ENCODE peak calls at places on chromosomes 7 and 10, in eight cellular contexts. One of them, this sample, is unnamed.

GRCh38 chr10:73183882-73184281 is 16.0 kb downstream of the FAM149B1 start:
- DNase-seq in KBM-7: no peak
- DNase-seq in NCI-H1436: no peak
- DNase-seq in NCI-H1105 treated with DMSO at 0.1 percent for 48 hours: no peak
- DNase-seq in RPMI7951: no peak
- DNase-seq in choroid plexus epithelial cell: peak; percentile 57
- DNase-seq in astrocyte of the hippocampus: peak; percentile 25
- DNase-seq in COR-L47: no peak
- DNase-seq in this sample: no peak

GRCh38 chr10:124541076-124541903 is 79.7 kb downstream of the LHPP start:
- DNase-seq in NCI-H1436: no peak
- DNase-seq in astrocyte of the hippocampus: peak; percentile 49
- DNase-seq in RPMI7951: no peak
- DNase-seq in COR-L47: no peak
- DNase-seq in KBM-7: no peak
- DNase-seq in choroid plexus epithelial cell: no peak
- DNase-seq in NCI-H1105 treated with DMSO at 0.1 percent for 48 hours: no peak
- DNase-seq in this sample: no peak

GRCh38 chr7:129950191-129950940 is 2.4 kb downstream of the UBE2H start:
- DNase-seq in choroid plexus epithelial cell: peak; percentile 65
- DNase-seq in astrocyte of the hippocampus: peak; percentile 49
- DNase-seq in COR-L47: no peak
- DNase-seq in NCI-H1105 treated with DMSO at 0.1 percent for 48 hours: no peak
- DNase-seq in NCI-H1436: no peak
- DNase-seq in RPMI7951: no peak
- DNase-seq in KBM-7: peak; percentile 28
- DNase-seq in this sample: no peak

GRCh38 chr10:21078410-21079329 is 181.6 kb upstream of the NEBL start:
- DNase-seq in choroid plexus epithelial cell: peak; percentile 88
- DNase-seq in COR-L47: peak; percentile 49
- DNase-seq in astrocyte of the hippocampus: peak; percentile 86
- DNase-seq in RPMI7951: peak; percentile 65
- DNase-seq in NCI-H1105 treated with DMSO at 0.1 percent for 48 hours: peak; percentile 42
- DNase-seq in KBM-7: peak; percentile 54
- DNase-seq in NCI-H1436: peak; percentile 66
- DNase-seq in this sample: no peak

GRCh38 chr7:52842192-52842900 is 193.1 kb upstream of the POM121L12 start:
- DNase-seq in choroid plexus epithelial cell: no peak
- DNase-seq in NCI-H1105 treated with DMSO at 0.1 percent for 48 hours: no peak
- DNase-seq in astrocyte of the hippocampus: no peak
- DNase-seq in RPMI7951: no peak
- DNase-seq in NCI-H1436: no peak
- DNase-seq in KBM-7: no peak
- DNase-seq in COR-L47: no peak
- DNase-seq in this sample: no peak

GRCh38 chr10:36612436-36612835 is 513.0 kb upstream of the ANKRD30A start:
- DNase-seq in choroid plexus epithelial cell: no peak
- DNase-seq in RPMI7951: peak; percentile 49
- DNase-seq in astrocyte of the hippocampus: no peak
- DNase-seq in COR-L47: no peak
- DNase-seq in NCI-H1436: no peak
- DNase-seq in NCI-H1105 treated with DMSO at 0.1 percent for 48 hours: no peak
- DNase-seq in KBM-7: no peak
- DNase-seq in this sample: no peak

GRCh38 chr10:113382691-113383090 is 170.2 kb upstream of the HABP2 start:
- DNase-seq in choroid plexus epithelial cell: no peak
- DNase-seq in NCI-H1105 treated with DMSO at 0.1 percent for 48 hours: no peak
- DNase-seq in RPMI7951: no peak
- DNase-seq in COR-L47: no peak
- DNase-seq in KBM-7: no peak
- DNase-seq in astrocyte of the hippocampus: no peak
- DNase-seq in NCI-H1436: no peak
- DNase-seq in this sample: no peak

GRCh38 chr7:125878990-125879389 is 949.4 kb upstream of the POT1 start:
- DNase-seq in RPMI7951: no peak
- DNase-seq in NCI-H1105 treated with DMSO at 0.1 percent for 48 hours: no peak
- DNase-seq in choroid plexus epithelial cell: peak; percentile 52
- DNase-seq in astrocyte of the hippocampus: peak; percentile 26
- DNase-seq in NCI-H1436: no peak
- DNase-seq in COR-L47: no peak
- DNase-seq in KBM-7: no peak
- DNase-seq in this sample: no peak

GRCh38 chr7:1418505-1419309 is 40.6 kb downstream of the MICALL2 start:
- DNase-seq in astrocyte of the hippocampus: no peak
- DNase-seq in KBM-7: no peak
- DNase-seq in choroid plexus epithelial cell: peak; percentile 15
- DNase-seq in COR-L47: peak; percentile 19
- DNase-seq in NCI-H1105 treated with DMSO at 0.1 percent for 48 hours: peak; percentile 12
- DNase-seq in NCI-H1436: peak; percentile 97
- DNase-seq in RPMI7951: peak; percentile 40
- DNase-seq in this sample: no peak

GRCh38 chr7:16315280-16315679 is 106.1 kb downstream of the CRPPA start:
- DNase-seq in astrocyte of the hippocampus: no peak
- DNase-seq in COR-L47: no peak
- DNase-seq in NCI-H1105 treated with DMSO at 0.1 percent for 48 hours: no peak
- DNase-seq in choroid plexus epithelial cell: no peak
- DNase-seq in RPMI7951: peak; percentile 24
- DNase-seq in KBM-7: no peak
- DNase-seq in NCI-H1436: no peak
- DNase-seq in this sample: no peak

GRCh38 chr10:102731222-102731800 is 12.4 kb upstream of the WBP1L start:
- DNase-seq in astrocyte of the hippocampus: no peak
- DNase-seq in RPMI7951: no peak
- DNase-seq in NCI-H1436: no peak
- DNase-seq in KBM-7: no peak
- DNase-seq in NCI-H1105 treated with DMSO at 0.1 percent for 48 hours: no peak
- DNase-seq in COR-L47: no peak
- DNase-seq in choroid plexus epithelial cell: no peak
- DNase-seq in this sample: no peak

GRCh38 chr7:111508387-111508786 is 53.9 kb downstream of the IMMP2L start:
- DNase-seq in astrocyte of the hippocampus: no peak
- DNase-seq in NCI-H1436: no peak
- DNase-seq in COR-L47: no peak
- DNase-seq in NCI-H1105 treated with DMSO at 0.1 percent for 48 hours: no peak
- DNase-seq in RPMI7951: no peak
- DNase-seq in KBM-7: no peak
- DNase-seq in choroid plexus epithelial cell: no peak
- DNase-seq in this sample: no peak

GRCh38 chr7:5708271-5708670 is 73.2 kb downstream of the RNF216 start:
- DNase-seq in RPMI7951: no peak
- DNase-seq in NCI-H1436: no peak
- DNase-seq in astrocyte of the hippocampus: no peak
- DNase-seq in COR-L47: no peak
- DNase-seq in NCI-H1105 treated with DMSO at 0.1 percent for 48 hours: no peak
- DNase-seq in choroid plexus epithelial cell: no peak
- DNase-seq in KBM-7: no peak
- DNase-seq in this sample: no peak

GRCh38 chr7:44263342-44264082 is 61.9 kb downstream of the CAMK2B start:
- DNase-seq in NCI-H1436: no peak
- DNase-seq in COR-L47: no peak
- DNase-seq in NCI-H1105 treated with DMSO at 0.1 percent for 48 hours: no peak
- DNase-seq in choroid plexus epithelial cell: no peak
- DNase-seq in astrocyte of the hippocampus: no peak
- DNase-seq in RPMI7951: no peak
- DNase-seq in KBM-7: no peak
- DNase-seq in this sample: no peak

GRCh38 chr10:59991661-59992060 is 85.3 kb upstream of the CCDC6 start:
- DNase-seq in choroid plexus epithelial cell: peak; percentile 77
- DNase-seq in astrocyte of the hippocampus: peak; percentile 71
- DNase-seq in NCI-H1436: peak; percentile 76
- DNase-seq in KBM-7: peak; percentile 90
- DNase-seq in COR-L47: peak; percentile 8
- DNase-seq in NCI-H1105 treated with DMSO at 0.1 percent for 48 hours: peak; percentile 78
- DNase-seq in RPMI7951: no peak
- DNase-seq in this sample: peak; percentile 85

GRCh38 chr7:93551063-93551895 is 23.2 kb downstream of the CALCR start:
- DNase-seq in NCI-H1105 treated with DMSO at 0.1 percent for 48 hours: peak; percentile 4
- DNase-seq in astrocyte of the hippocampus: peak; percentile 65
- DNase-seq in NCI-H1436: no peak
- DNase-seq in choroid plexus epithelial cell: peak; percentile 82
- DNase-seq in KBM-7: peak; percentile 33
- DNase-seq in COR-L47: peak; percentile 30
- DNase-seq in RPMI7951: peak; percentile 47
- DNase-seq in this sample: no peak

GRCh38 chr10:58818889-58819288 is 306.2 kb downstream of the BICC1 start:
- DNase-seq in astrocyte of the hippocampus: peak; percentile 28
- DNase-seq in COR-L47: peak; percentile 77
- DNase-seq in KBM-7: no peak
- DNase-seq in NCI-H1105 treated with DMSO at 0.1 percent for 48 hours: peak; percentile 46
- DNase-seq in RPMI7951: peak; percentile 33
- DNase-seq in choroid plexus epithelial cell: peak; percentile 96
- DNase-seq in NCI-H1436: no peak
- DNase-seq in this sample: no peak

GRCh38 chr10:97025613-97026242 is 160.0 kb downstream of the SLIT1 start:
- DNase-seq in RPMI7951: peak; percentile 44
- DNase-seq in choroid plexus epithelial cell: peak; percentile 75
- DNase-seq in astrocyte of the hippocampus: peak; percentile 57
- DNase-seq in KBM-7: peak; percentile 69
- DNase-seq in NCI-H1105 treated with DMSO at 0.1 percent for 48 hours: peak; percentile 21
- DNase-seq in NCI-H1436: peak; percentile 35
- DNase-seq in COR-L47: peak; percentile 15
- DNase-seq in this sample: no peak

GRCh38 chr10:131017566-131018285 is 293.8 kb downstream of the TCERG1L start:
- DNase-seq in KBM-7: no peak
- DNase-seq in choroid plexus epithelial cell: no peak
- DNase-seq in astrocyte of the hippocampus: no peak
- DNase-seq in NCI-H1436: no peak
- DNase-seq in NCI-H1105 treated with DMSO at 0.1 percent for 48 hours: no peak
- DNase-seq in COR-L47: no peak
- DNase-seq in RPMI7951: no peak
- DNase-seq in this sample: no peak

GRCh38 chr10:46308113-46308415 is 21.3 kb downstream of the ANTXRL start:
- DNase-seq in choroid plexus epithelial cell: no peak
- DNase-seq in NCI-H1436: no peak
- DNase-seq in NCI-H1105 treated with DMSO at 0.1 percent for 48 hours: no peak
- DNase-seq in KBM-7: no peak
- DNase-seq in RPMI7951: no peak
- DNase-seq in COR-L47: no peak
- DNase-seq in astrocyte of the hippocampus: no peak
- DNase-seq in this sample: no peak

GRCh38 chr7:54711900-54712595 is 47.0 kb downstream of the SEC61G start:
- DNase-seq in COR-L47: no peak
- DNase-seq in astrocyte of the hippocampus: no peak
- DNase-seq in KBM-7: no peak
- DNase-seq in NCI-H1436: no peak
- DNase-seq in RPMI7951: no peak
- DNase-seq in choroid plexus epithelial cell: no peak
- DNase-seq in NCI-H1105 treated with DMSO at 0.1 percent for 48 hours: no peak
- DNase-seq in this sample: no peak

GRCh38 chr10:20330246-20330645 is 514.0 kb downstream of the PLXDC2 start:
- DNase-seq in choroid plexus epithelial cell: no peak
- DNase-seq in astrocyte of the hippocampus: no peak
- DNase-seq in NCI-H1436: no peak
- DNase-seq in RPMI7951: no peak
- DNase-seq in COR-L47: no peak
- DNase-seq in NCI-H1105 treated with DMSO at 0.1 percent for 48 hours: no peak
- DNase-seq in KBM-7: no peak
- DNase-seq in this sample: no peak

GRCh38 chr10:23980054-23980453 is 228.9 kb upstream of the KIAA1217 start:
- DNase-seq in KBM-7: no peak
- DNase-seq in astrocyte of the hippocampus: peak; percentile 16
- DNase-seq in COR-L47: no peak
- DNase-seq in NCI-H1105 treated with DMSO at 0.1 percent for 48 hours: no peak
- DNase-seq in NCI-H1436: no peak
- DNase-seq in choroid plexus epithelial cell: no peak
- DNase-seq in RPMI7951: no peak
- DNase-seq in this sample: peak; percentile 6

GRCh38 chr7:22295402-22296264 is 61.3 kb downstream of the RAPGEF5 start:
- DNase-seq in astrocyte of the hippocampus: peak; percentile 14
- DNase-seq in RPMI7951: no peak
- DNase-seq in COR-L47: no peak
- DNase-seq in NCI-H1105 treated with DMSO at 0.1 percent for 48 hours: no peak
- DNase-seq in choroid plexus epithelial cell: peak; percentile 23
- DNase-seq in KBM-7: no peak
- DNase-seq in NCI-H1436: no peak
- DNase-seq in this sample: no peak

GRCh38 chr7:156998988-156999610 is 11.4 kb downstream of the MNX1 start:
- DNase-seq in COR-L47: no peak
- DNase-seq in astrocyte of the hippocampus: no peak
- DNase-seq in NCI-H1436: no peak
- DNase-seq in NCI-H1105 treated with DMSO at 0.1 percent for 48 hours: peak; percentile 10
- DNase-seq in RPMI7951: no peak
- DNase-seq in choroid plexus epithelial cell: no peak
- DNase-seq in KBM-7: no peak
- DNase-seq in this sample: no peak

GRCh38 chr10:24449769-24450310 is 240.9 kb downstream of the KIAA1217 start:
- DNase-seq in choroid plexus epithelial cell: no peak
- DNase-seq in NCI-H1105 treated with DMSO at 0.1 percent for 48 hours: no peak
- DNase-seq in COR-L47: no peak
- DNase-seq in KBM-7: no peak
- DNase-seq in NCI-H1436: no peak
- DNase-seq in astrocyte of the hippocampus: no peak
- DNase-seq in RPMI7951: no peak
- DNase-seq in this sample: no peak

This sample was measured in DMS79.